ENCODE peak calls at places on chromosomes 13 and 19, in six cellular contexts. E is sigmoid colon, P is brain microvascular endothelial cell, H is body of pancreas, V is lung, I is aorta. C is an unnamed sample. For H3K27me3, the result is how much of the 10 kb centered on the place peaks cover.

GRCh38 chr13:64255988-64256387 is 2840.3 kb upstream of the PCDH20 start:
- DNase-seq in E (no peak), P (no peak), H (no peak), V (no peak), I (no peak), C (no peak)

GRCh38 chr19:55352040-55352439 is 2.5 kb downstream of the COX6B2 start:
- DNase-seq in E (no peak), P (no peak), H (no peak), V (no peak), I (no peak), C (no peak)

GRCh38 chr13:50732712-50733111 is 110.8 kb downstream of the DLEU7 start:
- DNase-seq in E (no peak), P (peak), H (no peak), V (no peak), I (no peak), C (peak)

GRCh38 chr13:41311607-41312500 is 787 bp downstream of the NAA16 start:
- DNase-seq in E (peak), P (peak), H (peak), V (peak), I (peak), C (peak)

GRCh38 chr19:16569609-16570320 is 2.5 kb downstream of the SLC35E1 start:
- DNase-seq in E (no peak), P (no peak), H (peak), V (peak), I (no peak), C (no peak)

GRCh38 chr13:41561179-41561578 is 103.8 kb downstream of the RGCC start:
- DNase-seq in E (no peak), P (no peak), H (no peak), V (peak), I (no peak), C (no peak)

GRCh38 chr13:76729690-76730089 is 156.5 kb downstream of the KCTD12 start:
- DNase-seq in E (no peak), P (no peak), H (no peak), V (no peak), I (no peak), C (no peak)

GRCh38 chr13:41668130-41668757 is 210.9 kb downstream of the RGCC start:
- DNase-seq in E (peak), P (peak), H (peak), V (peak), I (no peak), C (peak)

GRCh38 chr13:40583738-40584137 is 82.7 kb downstream of the FOXO1 start:
- DNase-seq in E (no peak), P (no peak), H (no peak), V (no peak), I (no peak), C (no peak)

GRCh38 chr19:4523306-4524110 is 5.2 kb upstream of the PLIN4 start:
- DNase-seq in E (no peak), P (no peak), H (peak), V (peak), I (no peak), C (no peak)

GRCh38 chr19:34364830-34365462 is at the start of gene GPI:
- DNase-seq in E (peak), P (no peak), H (peak), V (peak), I (peak), C (peak)

GRCh38 chr13:47420012-47420411 is 523.2 kb upstream of the HTR2A start:
- DNase-seq in E (no peak), P (no peak), H (no peak), V (no peak), I (no peak), C (no peak)

GRCh38 chr19:23996549-23996948 is 81.9 kb downstream of the ZNF726 start:
- DNase-seq in E (no peak), P (no peak), H (no peak), V (no peak), I (no peak), C (no peak)

GRCh38 chr13:98743377-98743776 is 9.1 kb downstream of the SLC15A1 start:
- DNase-seq in E (no peak), P (no peak), H (no peak), V (no peak), I (no peak), C (no peak)

GRCh38 chr19:14152713-14153112 is 16.3 kb upstream of the ASF1B start:
- DNase-seq in E (no peak), P (no peak), H (no peak), V (no peak), I (no peak), C (no peak)

GRCh38 chr13:97492684-97493371 is 58.9 kb downstream of the RAP2A start:
- DNase-seq in E (no peak), P (no peak), H (no peak), V (no peak), I (no peak), C (no peak)

GRCh38 chr19:3983936-3984583 is 1.2 kb downstream of the EEF2 start:
- DNase-seq in E (peak), P (no peak), H (no peak), V (no peak), I (no peak), C (no peak)

GRCh38 chr13:40153516-40153915 is 498.1 kb downstream of the COG6 start:
- DNase-seq in E (no peak), P (no peak), H (peak), V (no peak), I (no peak), C (no peak)

GRCh38 chr13:45372189-45373115 is 31.5 kb upstream of the TPT1 start:
- DNase-seq in E (no peak), P (no peak), H (peak), V (no peak), I (no peak), C (no peak)

GRCh38 chr19:43562698-43563241 is 12.6 kb downstream of the XRCC1 start:
- DNase-seq in E (peak), P (peak), H (peak), V (peak), I (peak), C (peak)

GRCh38 chr13:51577690-51578089 is 6.6 kb upstream of the WDFY2 start:
- DNase-seq in E (no peak), P (no peak), H (no peak), V (no peak), I (no peak), C (no peak)

GRCh38 chr19:10611907-10612306 is 13.4 kb upstream of the SLC44A2 start:
- DNase-seq in E (no peak), P (no peak), H (no peak), V (no peak), I (no peak), C (no peak)

GRCh38 chr19:33673996-33674395 is 52.2 kb downstream of the CHST8 start:
- DNase-seq in E (peak), P (no peak), H (no peak), V (no peak), I (peak), C (no peak)

GRCh38 chr19:28443361-28443760 is 769.6 kb downstream of the UQCRFS1 start:
- DNase-seq in E (no peak), P (no peak), H (no peak), V (no peak), I (no peak), C (no peak)

GRCh38 chr13:89066868-89067466 is 1395.8 kb downstream of the SLITRK5 start:
- DNase-seq in E (no peak), P (no peak), H (peak), V (peak), I (no peak), C (no peak)

GRCh38 chr13:76600086-76600485 is 286.1 kb downstream of the KCTD12 start:
- DNase-seq in E (no peak), P (peak), H (no peak), V (no peak), I (no peak), C (no peak)

GRCh38 chr13:48656621-48657020 is 2.9 kb downstream of the CYSLTR2 start:
- DNase-seq in E (no peak), P (no peak), H (no peak), V (no peak), I (no peak), C (no peak)

GRCh38 chr19:5407356-5407755 is 47.9 kb upstream of the ZNRF4 start:
- DNase-seq in E (no peak), P (peak), H (no peak), V (no peak), I (no peak), C (no peak)

GRCh38 chr13:112065521-112065866 is 1.5 kb upstream of the SOX1 start:
- DNase-seq in E (no peak), P (no peak), H (no peak), V (no peak), I (no peak), C (no peak)
- H3K27me3 ChIP-seq in E (half or more), P (half or more), H (under half), V (under half), I (under half), C (half or more)

GRCh38 chr13:21898990-21899389 is 228.1 kb downstream of the FGF9 start:
- DNase-seq in E (no peak), P (no peak), H (no peak), V (no peak), I (no peak), C (no peak)

GRCh38 chr13:21901326-21901725 is 230.5 kb downstream of the FGF9 start:
- DNase-seq in E (no peak), P (no peak), H (no peak), V (no peak), I (no peak), C (no peak)

GRCh38 chr13:21898461-21898860 is 227.6 kb downstream of the FGF9 start:
- DNase-seq in E (no peak), P (no peak), H (no peak), V (no peak), I (no peak), C (no peak)

GRCh38 chr13:21902709-21903098 is 231.8 kb downstream of the FGF9 start:
- DNase-seq in E (no peak), P (no peak), H (no peak), V (no peak), I (no peak), C (no peak)

DNA sequence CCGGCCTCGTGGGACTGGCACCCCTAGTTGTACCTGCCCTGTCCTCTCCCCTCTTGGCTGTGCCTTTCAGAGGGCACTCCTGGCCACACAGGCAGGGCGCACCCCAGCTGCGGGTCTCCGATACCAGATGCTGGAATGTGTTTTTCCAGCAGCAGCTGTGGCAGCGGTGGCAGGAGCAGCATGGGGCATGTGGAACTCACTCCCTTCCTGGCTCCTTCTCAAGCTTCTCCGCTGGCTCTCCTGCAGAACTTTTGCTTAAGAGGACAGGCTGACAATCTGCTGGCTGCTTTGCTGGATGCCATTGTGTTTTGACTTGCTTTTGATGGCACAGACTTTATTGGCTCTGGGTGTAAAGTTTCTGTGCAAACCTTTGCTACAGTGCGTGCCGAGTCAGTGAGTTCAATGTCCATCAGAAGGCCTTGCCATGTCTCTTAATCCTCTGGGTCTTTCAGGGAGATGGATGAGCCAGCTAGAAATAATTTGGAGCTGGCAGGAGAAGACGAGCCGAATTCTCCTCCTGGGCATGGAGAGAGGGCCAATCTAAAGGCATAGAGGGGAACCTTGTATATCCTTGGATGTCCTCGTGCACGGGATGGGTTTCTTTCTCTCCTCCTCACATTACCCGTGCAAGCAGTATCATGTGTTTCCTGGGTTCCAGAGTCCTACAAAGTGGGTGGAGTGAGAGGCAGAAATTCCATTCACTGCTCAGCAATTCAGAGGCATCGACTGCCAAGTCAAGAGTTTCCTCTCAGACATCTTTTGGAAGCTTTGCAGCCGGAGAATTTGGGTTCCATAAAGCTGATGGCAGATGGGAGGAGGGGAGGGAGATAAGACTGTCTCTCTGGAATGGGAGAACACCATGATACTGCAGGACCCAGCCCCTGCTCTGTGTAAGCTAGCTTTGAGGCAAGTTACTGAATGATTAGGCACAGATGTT is 231.2 kb downstream of the FGF9 start:
- DNase-seq in E (no peak), P (no peak), H (no peak), V (peak), I (no peak), C (no peak)
- H3K4me3 ChIP-seq in E (no peak), P (no peak), H (no peak), V (no peak), I (no peak), C (no peak)

DNA sequence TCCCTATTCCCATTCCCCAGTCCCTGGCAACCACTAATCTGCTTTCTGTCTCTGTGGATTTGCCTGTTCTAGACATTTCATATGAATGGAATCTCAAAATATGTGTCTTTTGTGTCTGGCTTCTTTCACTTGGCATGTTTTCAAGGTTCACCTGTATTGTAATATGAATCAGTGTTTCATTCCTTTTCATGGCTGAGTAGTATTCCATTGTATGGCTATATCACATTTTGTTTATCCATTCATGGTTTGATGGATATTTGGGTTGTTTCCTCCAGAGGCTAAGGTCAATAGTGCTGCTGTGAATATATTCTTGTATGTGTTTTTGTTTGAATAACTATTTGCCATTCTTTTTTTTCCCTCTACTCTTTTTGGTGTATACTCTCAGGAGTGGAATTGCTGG is 24.4 kb downstream of the NCAN start:
- DNase-seq in E (no peak), P (no peak), H (no peak), V (no peak), I (no peak), C (no peak)
- H3K27me3 ChIP-seq in E (under half), P (under half), H (under half), V (under half), I (under half), C (under half)

DNA sequence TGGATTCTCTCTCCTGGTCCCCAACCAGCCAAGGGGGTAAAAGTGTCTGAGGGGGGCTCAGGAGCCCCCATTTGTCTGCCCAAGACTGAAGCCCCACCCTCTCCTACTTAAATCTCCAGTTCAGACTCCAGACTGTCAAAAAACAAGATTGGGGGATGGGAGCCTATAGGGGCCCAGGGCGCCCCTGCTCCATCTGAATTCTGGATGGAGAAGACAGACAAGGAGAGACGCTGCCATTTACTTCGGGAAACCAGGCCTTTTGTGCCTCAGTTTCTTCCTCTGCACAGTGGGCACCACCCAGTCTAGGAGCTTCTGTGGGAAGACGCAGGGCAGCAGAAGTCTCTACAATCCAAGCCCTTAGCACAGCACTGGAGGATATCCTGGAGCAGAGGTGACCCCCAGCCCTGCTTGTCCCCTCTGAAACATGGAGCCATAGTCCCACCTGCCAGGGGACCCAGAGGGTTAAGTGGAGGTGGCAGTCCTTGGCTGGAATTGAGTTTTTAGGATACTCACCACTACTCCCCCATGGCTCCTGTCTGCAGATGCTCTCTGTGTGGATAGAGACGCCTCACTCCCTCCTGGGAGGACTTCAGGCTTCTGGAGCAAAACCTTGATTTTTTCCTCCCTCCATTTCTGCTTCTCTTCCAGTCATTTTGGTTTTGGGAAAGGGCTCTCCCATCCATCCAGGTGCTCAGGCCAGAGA is 1.7 kb upstream of the CRLF1 start:
- DNase-seq in E (no peak), P (no peak), H (no peak), V (no peak), I (no peak), C (no peak)
- H3K4me3 ChIP-seq in E (no peak), P (no peak), H (no peak), V (no peak), I (no peak), C (no peak)

DNA sequence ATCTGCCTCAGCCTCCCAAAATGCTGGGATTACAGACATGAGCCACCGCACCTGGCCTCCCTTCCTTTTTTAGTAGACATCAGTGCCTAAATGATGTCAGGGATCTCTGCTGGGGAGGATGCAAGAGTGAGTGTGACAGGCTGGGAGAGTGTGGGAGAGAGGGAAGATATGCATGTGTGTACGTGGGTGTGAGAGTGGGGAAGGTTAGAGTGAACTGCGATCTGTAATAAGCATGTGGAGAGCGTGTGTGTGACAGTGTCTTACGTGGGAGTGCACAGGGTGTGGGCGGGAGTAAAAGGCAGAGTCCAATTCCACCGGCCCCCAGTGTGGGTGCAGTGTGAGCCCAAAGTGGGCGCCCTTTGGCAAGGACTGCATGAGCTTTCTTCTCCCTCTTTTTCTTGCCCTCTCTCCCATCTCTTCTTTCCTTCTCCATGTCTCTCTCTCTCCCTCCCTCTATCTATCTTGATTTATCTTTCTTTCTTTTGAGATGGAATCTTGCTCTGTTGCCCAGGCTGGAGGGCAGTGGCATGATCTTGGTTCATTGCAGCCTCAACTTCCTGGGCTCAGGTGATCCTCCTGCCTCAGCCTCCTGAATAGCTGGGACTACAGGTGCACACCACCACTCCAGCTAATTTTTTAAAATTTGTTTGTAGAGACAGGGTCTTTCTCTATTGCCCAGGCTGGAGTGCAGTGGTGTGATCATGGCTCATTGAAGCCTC is 893 bp upstream of the NPHS1 start:
- DNase-seq in E (no peak), P (no peak), H (no peak), V (no peak), I (no peak), C (no peak)
- H3K27me3 ChIP-seq in E (half or more), P (under half), H (under half), V (under half), I (under half), C (half or more)

DNA sequence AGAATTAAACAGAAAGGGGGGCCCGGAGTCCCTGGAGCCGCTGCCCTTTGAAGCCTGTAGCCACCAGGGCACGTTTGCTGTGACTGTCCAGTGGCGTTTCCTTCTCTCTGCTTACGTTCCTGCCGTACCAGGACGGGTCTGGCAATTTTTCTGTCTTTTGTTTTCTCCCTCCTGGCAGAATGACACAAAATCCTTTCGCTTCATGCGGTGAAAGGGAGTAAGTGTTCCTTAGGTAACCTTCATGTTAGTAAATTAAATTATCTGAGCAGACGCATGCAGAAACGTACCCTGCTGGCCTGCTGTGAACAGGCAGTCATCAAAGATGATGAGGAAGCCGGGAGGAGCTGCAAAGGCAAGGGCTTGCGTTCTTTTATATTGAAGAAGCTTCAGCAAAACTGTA is 299.3 kb upstream of the ARGLU1 start:
- DNase-seq in E (no peak), P (peak), H (peak), V (no peak), I (no peak), C (no peak)
- H3K4me3 ChIP-seq in E (peak), P (no peak), H (no peak), V (no peak), I (peak), C (no peak)

GRCh38 chr13:78820541-78820940 is 161.6 kb upstream of the OBI1 start:
- DNase-seq in E (no peak), P (no peak), H (no peak), V (no peak), I (no peak), C (no peak)
- H3K27me3 ChIP-seq in E (under half), P (under half), H (under half), V (under half), I (under half), C (under half)

GRCh38 chr13:113880651-113881611 is 17.1 kb upstream of the GAS6 start:
- DNase-seq in E (no peak), P (no peak), H (no peak), V (no peak), I (peak), C (no peak)

GRCh38 chr13:113883314-113883811 is 19.5 kb upstream of the GAS6 start:
- DNase-seq in E (no peak), P (no peak), H (no peak), V (no peak), I (peak), C (no peak)

GRCh38 chr13:113882266-113882627 is 18.4 kb upstream of the GAS6 start:
- DNase-seq in E (no peak), P (no peak), H (peak), V (no peak), I (peak), C (no peak)

GRCh38 chr13:113882716-113883115 is 18.8 kb upstream of the GAS6 start:
- DNase-seq in E (no peak), P (no peak), H (no peak), V (no peak), I (peak), C (no peak)

GRCh38 chr13:113881614-113882265 is 17.9 kb upstream of the GAS6 start:
- DNase-seq in E (no peak), P (no peak), H (peak), V (no peak), I (peak), C (no peak)
- H3K4me3 ChIP-seq in E (no peak), P (no peak), H (no peak), V (no peak), I (no peak), C (no peak)

C was measured in SJSA1.